ENCODE peak calls at places on chromosomes 12 and 14, in five cellular contexts. T is AG10803, A is ascending aorta, X is lung, W is kidney epithelial cell. C is an unnamed sample.

GRCh38 chr12:112309797-112310196 is 72.4 kb downstream of the HECTD4 start:
- DNase-seq in T (no peak), A (no peak), X (no peak), W (no peak), C (no peak)

GRCh38 chr12:52074006-52074405 is 4.2 kb downstream of the ATG101 start:
- DNase-seq in T (peak), A (no peak), X (no peak), W (no peak), C (peak)

GRCh38 chr12:15830538-15830937 is 41.4 kb upstream of the EPS8 start:
- DNase-seq in T (peak), A (no peak), X (no peak), W (no peak), C (no peak)

GRCh38 chr14:81066672-81067071 is 111.3 kb downstream of the TSHR start:
- DNase-seq in T (peak), A (no peak), X (no peak), W (no peak), C (no peak)

GRCh38 chr12:132314035-132314434 is 15.4 kb downstream of the GALNT9 start:
- DNase-seq in T (no peak), A (no peak), X (no peak), W (no peak), C (no peak)

GRCh38 chr12:23204933-23205778 is 580.2 kb downstream of the ETNK1 start:
- DNase-seq in T (peak), A (no peak), X (no peak), W (peak), C (peak)

GRCh38 chr14:21095430-21096205 is 2.8 kb downstream of the ZNF219 start:
- DNase-seq in T (peak), A (no peak), X (no peak), W (no peak), C (peak)

GRCh38 chr12:129827985-129828384 is 75.8 kb downstream of the TMEM132D start:
- DNase-seq in T (no peak), A (no peak), X (no peak), W (no peak), C (no peak)

GRCh38 chr12:54352891-54353874 is 11.1 kb downstream of the GPR84 start:
- DNase-seq in T (peak), A (no peak), X (no peak), W (no peak), C (peak)

GRCh38 chr12:114131824-114132223 is 165.7 kb upstream of the RBM19 start:
- DNase-seq in T (no peak), A (no peak), X (no peak), W (no peak), C (no peak)

GRCh38 chr14:80356413-80356812 is 145.1 kb upstream of the DIO2 start:
- DNase-seq in T (no peak), A (no peak), X (no peak), W (no peak), C (peak)

GRCh38 chr12:115597157-115597712 is 680.3 kb downstream of the MED13L start:
- DNase-seq in T (peak), A (no peak), X (no peak), W (peak), C (peak)

GRCh38 chr12:57553343-57554202 is 3.7 kb downstream of the KIF5A start:
- DNase-seq in T (no peak), A (no peak), X (no peak), W (no peak), C (no peak)

GRCh38 chr12:98698603-98699463 is 53.7 kb downstream of the APAF1 start:
- DNase-seq in T (peak), A (no peak), X (peak), W (peak), C (peak)

GRCh38 chr14:81384900-81385299 is 15.2 kb downstream of the STON2 start:
- DNase-seq in T (peak), A (no peak), X (no peak), W (peak), C (peak)

GRCh38 chr12:112523856-112524255 is 105.1 kb downstream of the PTPN11 start:
- DNase-seq in T (no peak), A (no peak), X (no peak), W (no peak), C (no peak)

DNA sequence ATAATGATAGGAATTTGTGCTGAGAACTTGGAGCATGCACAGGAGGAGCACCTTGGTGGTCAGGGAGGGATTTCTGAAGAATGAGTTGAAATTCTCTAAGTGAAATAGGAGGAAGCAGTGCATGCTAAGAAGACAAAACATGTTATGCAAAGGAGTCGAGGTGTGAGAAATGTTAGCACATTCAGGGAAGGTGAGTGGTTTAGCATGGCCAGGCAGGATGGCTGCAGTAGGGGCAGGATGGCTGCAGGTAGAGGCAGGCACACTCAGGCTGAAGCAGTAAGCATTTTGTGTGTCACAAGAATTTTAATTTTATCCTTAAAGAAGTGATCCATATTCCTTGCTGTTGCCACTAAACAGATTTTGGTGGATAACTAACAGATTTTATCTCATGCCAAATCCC is 46.3 kb downstream of the CATSPERB start:
- DNase-seq in T (no peak), A (no peak), X (no peak), W (no peak), C (no peak)
- TF ChIP-seq CTCF in T (no peak), A (no peak), X (no peak), W (no peak), C (no peak)

DNA sequence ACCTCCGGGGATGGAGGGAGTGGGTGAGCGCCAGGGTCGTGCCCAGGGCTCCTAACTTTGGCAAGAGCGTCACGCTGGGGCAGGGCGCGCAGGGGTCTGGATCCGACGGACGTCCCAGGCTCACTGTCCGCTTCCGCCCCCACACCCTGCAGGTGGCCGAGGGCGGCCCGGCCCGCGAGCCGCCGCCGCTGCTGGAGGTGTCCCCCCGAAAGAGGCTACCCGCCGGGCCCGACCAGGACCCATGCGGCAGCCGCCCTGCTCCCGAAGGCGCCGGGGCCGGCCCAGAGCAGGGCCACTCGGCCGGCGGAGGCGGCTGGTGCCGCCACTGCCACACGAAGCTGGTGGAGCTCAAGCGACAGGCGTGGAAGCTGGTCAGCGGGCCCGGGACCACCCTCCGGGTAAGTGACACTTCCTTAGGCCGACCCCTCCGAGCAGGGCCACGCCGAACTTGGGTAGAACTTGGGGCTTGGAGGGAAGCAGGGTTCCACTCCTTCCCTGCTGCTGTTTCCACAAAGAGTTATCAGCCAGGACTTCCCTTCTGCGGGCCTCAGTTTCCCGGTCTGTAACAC is 588 bp downstream of the KIF26A start:
- DNase-seq in T (no peak), A (no peak), X (no peak), W (no peak), C (peak)
- H3K4me3 ChIP-seq in T (no peak), A (peak), X (peak), W (no peak), C (peak)

GRCh38 chr12:66692170-66692569 is 13.3 kb upstream of the GRIP1 start:
- DNase-seq in T (no peak), A (no peak), X (no peak), W (no peak), C (no peak)

GRCh38 chr12:66693901-66694513 is 15.1 kb upstream of the GRIP1 start:
- DNase-seq in T (peak), A (no peak), X (no peak), W (peak), C (peak)

GRCh38 chr12:66684222-66684621 is 5.3 kb upstream of the GRIP1 start:
- DNase-seq in T (no peak), A (no peak), X (no peak), W (no peak), C (no peak)

GRCh38 chr12:66692986-66693385 is 14.1 kb upstream of the GRIP1 start:
- DNase-seq in T (no peak), A (no peak), X (no peak), W (no peak), C (no peak)

DNA sequence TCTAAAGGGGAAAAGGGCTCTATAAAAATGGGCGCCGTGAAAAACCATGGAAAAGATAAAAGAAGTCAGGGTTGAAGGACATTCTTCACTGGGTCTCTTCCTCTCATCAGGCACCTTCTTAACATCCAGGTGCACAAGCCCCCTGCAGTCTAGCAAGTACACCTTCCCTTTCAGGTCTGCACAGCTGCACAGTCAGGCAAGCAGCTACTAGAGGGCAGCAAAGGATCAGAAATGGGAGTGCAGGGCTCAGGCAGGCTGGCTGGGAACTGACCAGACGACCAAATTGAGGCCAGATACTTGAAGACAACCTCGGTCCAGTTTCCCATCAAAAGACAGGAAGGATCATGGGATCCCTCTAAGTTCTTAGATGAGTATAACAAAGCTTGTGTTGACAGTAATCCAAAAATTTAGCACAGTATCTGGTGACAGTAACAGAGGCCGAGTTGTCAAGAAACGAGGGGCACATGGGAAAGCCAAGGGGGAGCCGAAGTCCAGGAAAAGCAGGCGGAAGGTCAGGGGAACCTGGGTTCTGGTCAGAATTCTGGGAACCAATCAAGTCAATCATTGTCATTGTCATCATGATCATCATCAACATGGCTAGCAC is 10.1 kb upstream of the GRIP1 start:
- DNase-seq in T (peak), A (no peak), X (no peak), W (no peak), C (peak)
- TF ChIP-seq CTCF in T (peak), A (no peak), X (peak), W (peak), C (peak)

GRCh38 chr12:32756476-32757158 is 920 bp upstream of the YARS2 start:
- DNase-seq in T (no peak), A (no peak), X (no peak), W (no peak), C (no peak)

GRCh38 chr12:32755051-32755653 is 545 bp downstream of the YARS2 start:
- DNase-seq in T (peak), A (no peak), X (peak), W (peak), C (peak)

GRCh38 chr12:32754101-32754500 is 1.6 kb downstream of the YARS2 start:
- DNase-seq in T (no peak), A (no peak), X (no peak), W (no peak), C (no peak)

GRCh38 chr12:32755654-32756475 is at the start of gene YARS2:
- DNase-seq in T (peak), A (peak), X (peak), W (peak), C (peak)

DNA sequence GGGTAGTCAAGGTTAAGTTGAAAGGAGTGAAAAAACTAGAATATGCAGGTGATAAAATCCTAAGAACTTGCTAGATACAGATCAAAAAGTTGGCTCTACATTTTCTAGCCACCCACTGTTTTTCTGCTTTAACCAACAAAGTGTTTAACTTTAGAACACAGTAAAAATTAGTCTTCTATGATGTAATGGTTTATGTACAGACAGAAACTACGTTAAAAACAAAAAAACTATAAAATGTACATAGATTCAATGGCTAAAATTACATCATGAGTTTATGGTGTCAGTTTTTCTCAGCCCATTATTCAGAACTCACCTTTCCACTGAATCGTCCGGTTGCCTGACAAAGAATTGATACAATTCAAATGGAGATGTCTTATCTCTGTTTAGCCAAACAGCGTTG is 2.1 kb downstream of the YARS2 start:
- DNase-seq in T (no peak), A (no peak), X (no peak), W (no peak), C (no peak)
- H3K4me3 ChIP-seq in T (peak), A (peak), X (no peak), W (no peak), C (peak)

GRCh38 chr12:82688035-82688501 is 1.4 kb downstream of the TMTC2 start:
- DNase-seq in T (peak), A (no peak), X (no peak), W (no peak), C (peak)
- TF ChIP-seq CTCF in T (peak), A (no peak), X (no peak), W (peak), C (peak)

GRCh38 chr12:9760699-9761406 is at the start of gene CD69:
- DNase-seq in T (no peak), A (no peak), X (no peak), W (peak), C (no peak)
- H3K4me3 ChIP-seq in T (no peak), A (peak), X (no peak), W (no peak), C (no peak)

GRCh38 chr14:50231475-50232275 is at the start of gene SOS2:
- DNase-seq in T (peak), A (peak), X (peak), W (peak), C (peak)
- TF ChIP-seq CTCF in T (no peak), A (no peak), X (no peak), W (no peak), C (no peak)

C was measured in foreskin fibroblast.